ENCODE peak calls at places on chromosomes 5 and 9, in ten cellular contexts. U is KBM-7; O is fibroblast of pulmonary artery; H is choroid plexus epithelial cell; P is K562; L is cerebellum; T is activated CD4-positive, CD25-positive, alpha-beta regulatory T cell treated with anti-CD3 and anti-CD28 coated beads, Interleukin-2, amount 50 U/mL, for 16 hours; Y is mucosa of descending colon; G is stomach; W is NCI-H2029 treated with DMSO at 0.1 percent for 48 hours. C is an unnamed sample.
A peak's percentile ranks its signal among the peaks of the same experiment; 100 is the strongest.

GRCh38 chr5:65012411-65012972 is 243.8 kb downstream of the CWC27 start:
- DNase-seq in P (no peak), O (no peak), L (no peak), G (no peak), Y (no peak), W (no peak), U (no peak), T (no peak), H (no peak), C (no peak)

GRCh38 chr9:33165263-33166151 is 1.6 kb downstream of the B4GALT1 start:
- DNase-seq in H (peak; percentile 88), W (no peak), T (no peak), P (peak; percentile 70), U (peak; percentile 37), L (no peak), O (peak; percentile 98), G (peak; percentile 61), Y (peak; percentile 50), C (no peak)

GRCh38 chr9:106110483-106110882 is 416.1 kb downstream of the TMEM38B start:
- DNase-seq in L (no peak), O (no peak), P (no peak), T (no peak), G (no peak), H (no peak), U (no peak), Y (no peak), W (no peak), C (no peak)

GRCh38 chr9:136012651-136013050 is 51.5 kb upstream of the UBAC1 start:
- DNase-seq in H (peak; percentile 28), L (no peak), P (no peak), Y (peak; percentile 38), W (no peak), G (no peak), U (no peak), T (no peak), O (peak; percentile 14), C (no peak)

GRCh38 chr5:36686881-36687280 is 80.5 kb downstream of the SLC1A3 start:
- DNase-seq in H (no peak), T (no peak), O (no peak), W (no peak), G (no peak), Y (no peak), L (no peak), U (no peak), P (no peak), C (no peak)

GRCh38 chr5:167284491-167284890 is 1007.0 kb upstream of the WWC1 start:
- DNase-seq in T (no peak), G (no peak), Y (no peak), L (no peak), O (peak; percentile 11), P (no peak), U (no peak), H (peak; percentile 21), W (no peak), C (no peak)

GRCh38 chr5:39256472-39256871 is 37.1 kb upstream of the FYB1 start:
- DNase-seq in T (no peak), H (peak; percentile 87), Y (no peak), P (no peak), G (no peak), U (no peak), W (no peak), L (no peak), O (peak; percentile 87), C (no peak)

GRCh38 chr9:133168432-133168831 is 4.7 kb upstream of the GBGT1 start:
- DNase-seq in O (no peak), P (no peak), W (no peak), T (no peak), H (peak; percentile 30), G (no peak), L (no peak), U (no peak), Y (no peak), C (no peak)

GRCh38 chr9:109708507-109708945 is 71.5 kb upstream of the PALM2AKAP2 start:
- DNase-seq in T (no peak), U (no peak), G (no peak), O (peak; percentile 6), W (no peak), H (peak; percentile 43), P (no peak), L (no peak), Y (no peak), C (no peak)

GRCh38 chr9:92342825-92343488 is 17.2 kb downstream of the CENPP start:
- DNase-seq in P (no peak), U (no peak), G (no peak), Y (no peak), H (peak; percentile 28), O (peak; percentile 56), L (no peak), W (no peak), T (no peak), C (no peak)

GRCh38 chr5:92544567-92544966 is 1036.5 kb downstream of the NR2F1-AS1 start:
- DNase-seq in H (peak; percentile 92), W (no peak), P (no peak), G (no peak), U (no peak), L (no peak), T (no peak), O (peak; percentile 53), Y (no peak), C (no peak)

GRCh38 chr5:76775921-76776320 is 42.9 kb upstream of the F2RL1 start:
- DNase-seq in P (no peak), W (no peak), U (no peak), Y (no peak), H (no peak), T (no peak), O (no peak), L (no peak), G (no peak), C (no peak)

GRCh38 chr9:6873862-6874261 is 116.1 kb downstream of the KDM4C start:
- DNase-seq in Y (no peak), U (no peak), O (peak; percentile 71), L (no peak), W (no peak), H (peak; percentile 63), P (no peak), G (no peak), T (no peak), C (peak; percentile 40)

GRCh38 chr5:83265318-83265717 is 188.0 kb downstream of the XRCC4 start:
- DNase-seq in H (peak; percentile 50), P (no peak), Y (no peak), G (peak; percentile 53), L (no peak), T (no peak), U (no peak), O (peak; percentile 24), W (peak; percentile 47), C (no peak)